ENCODE peak calls at places on chromosome 6, in eight cellular contexts. W is iPS-NIHi11, F is endothelial cell, P is astrocyte, M is AG04450, H is AML-193, S is GM12865, O is lower leg skin. J is an unnamed sample.

GRCh38 chr6:166937716-166938115 is 18.6 kb downstream of the RNASET2 start:
- DNase-seq in W (no peak), F (no peak), P (no peak), M (no peak), H (no peak), S (no peak), O (no peak), J (no peak)

GRCh38 chr6:56541736-56542366 is 100.8 kb downstream of the DST start:
- DNase-seq in W (no peak), F (no peak), P (no peak), M (no peak), H (no peak), S (no peak), O (no peak), J (no peak)

GRCh38 chr6:6543181-6543879 is 45.2 kb upstream of the LY86 start:
- DNase-seq in W (no peak), F (no peak), P (no peak), M (no peak), H (no peak), S (peak), O (no peak), J (no peak)

GRCh38 chr6:64520050-64520449 is 884.4 kb downstream of the PHF3 start:
- DNase-seq in W (no peak), F (no peak), P (peak), M (peak), H (no peak), S (peak), O (no peak), J (no peak)

GRCh38 chr6:79941489-79942151 is 5.7 kb downstream of the ELOVL4 start:
- DNase-seq in W (no peak), F (no peak), P (no peak), M (no peak), H (no peak), S (no peak), O (no peak), J (no peak)

GRCh38 chr6:52310932-52311331 is 26.4 kb upstream of the MCM3 start:
- DNase-seq in W (no peak), F (no peak), P (no peak), M (no peak), H (peak), S (no peak), O (no peak), J (no peak)

GRCh38 chr6:12137480-12137879 is 125.4 kb downstream of the HIVEP1 start:
- DNase-seq in W (no peak), F (no peak), P (peak), M (no peak), H (peak), S (no peak), O (no peak), J (no peak)

GRCh38 chr6:44035621-44036020 is 91.6 kb downstream of the MRPL14 start:
- DNase-seq in W (no peak), F (no peak), P (no peak), M (no peak), H (no peak), S (no peak), O (peak), J (no peak)

GRCh38 chr6:137495652-137496391 is 1.6 kb upstream of the OLIG3 start:
- DNase-seq in W (peak), F (peak), P (no peak), M (no peak), H (no peak), S (no peak), O (no peak), J (peak)

GRCh38 chr6:139686308-139686707 is 311.9 kb upstream of the CITED2 start:
- DNase-seq in W (no peak), F (no peak), P (no peak), M (no peak), H (no peak), S (no peak), O (no peak), J (no peak)

GRCh38 chr6:158819213-158819976 is at the start of gene EZR:
- DNase-seq in W (peak), F (peak), P (peak), M (no peak), H (peak), S (peak), O (peak), J (peak)

GRCh38 chr6:32164295-32164694 is at the start of gene EGFL8:
- DNase-seq in W (no peak), F (no peak), P (no peak), M (no peak), H (no peak), S (no peak), O (no peak), J (peak)